ENCODE peak calls at places on chromosome 3, in seven cellular contexts. X is heart right ventricle; N is bronchial epithelial cell; E is BE2C; R is mucosa of descending colon; G is CD4-positive, alpha-beta memory T cell; I is left lung. K is an unnamed sample.

GRCh38 chr3:110813541-110813940 is 258.1 kb upstream of the NECTIN3 start:
- DNase-seq in X (no peak), G (no peak), E (no peak), I (no peak), R (no peak), N (no peak), K (no peak)

GRCh38 chr3:142566096-142566495 is 12.4 kb downstream of the ATR start:
- DNase-seq in N (no peak), X (no peak), G (no peak), I (no peak), R (no peak), E (no peak), K (no peak)

GRCh38 chr3:101720851-101721649 is 3.4 kb upstream of the CEP97 start:
- DNase-seq in E (no peak), X (no peak), I (no peak), G (peak; percentile 18), N (peak; percentile 79), R (no peak), K (no peak)

GRCh38 chr3:127781411-127782001 is 40.8 kb downstream of the MGLL start:
- DNase-seq in R (no peak), G (no peak), E (no peak), X (no peak), I (no peak), N (no peak), K (peak; percentile 95)

GRCh38 chr3:62557450-62557849 is 184.1 kb upstream of the FEZF2 start:
- DNase-seq in R (no peak), G (no peak), N (no peak), I (no peak), X (no peak), E (no peak), K (no peak)

GRCh38 chr3:156837130-156837529 is 11.0 kb downstream of the LEKR1 start:
- DNase-seq in G (no peak), X (no peak), N (peak; percentile 71), I (no peak), R (no peak), E (no peak), K (no peak)

GRCh38 chr3:127764841-127765362 is 57.4 kb downstream of the MGLL start:
- DNase-seq in G (no peak), E (no peak), I (no peak), N (no peak), X (no peak), R (no peak), K (no peak)

GRCh38 chr3:186097663-186098451 is 11.0 kb downstream of the ETV5 start:
- DNase-seq in I (peak; percentile 71), E (peak; percentile 90), R (peak; percentile 83), G (no peak), X (peak; percentile 85), N (peak; percentile 81), K (peak; percentile 26)

GRCh38 chr3:17355591-17355990 is 386.8 kb downstream of the TBC1D5 start:
- DNase-seq in X (no peak), N (peak; percentile 22), G (no peak), E (no peak), R (no peak), I (no peak), K (no peak)

GRCh38 chr3:170977911-170978310 is 48.6 kb downstream of the SLC2A2 start:
- DNase-seq in N (no peak), X (no peak), R (no peak), E (no peak), I (no peak), G (no peak), K (no peak)

GRCh38 chr3:133925960-133926735 is 30.5 kb upstream of the RAB6B start:
- DNase-seq in E (no peak), R (no peak), X (no peak), G (no peak), I (no peak), N (no peak), K (no peak)

GRCh38 chr3:128145279-128145678 is 8.0 kb upstream of the EEFSEC start:
- DNase-seq in G (no peak), N (no peak), I (peak; percentile 65), E (no peak), R (peak; percentile 10), X (no peak), K (peak; percentile 26)

GRCh38 chr3:129534428-129535027 is 6.1 kb downstream of the RHO start:
- DNase-seq in X (no peak), N (no peak), E (no peak), G (no peak), I (no peak), R (no peak), K (no peak)

GRCh38 chr3:14477311-14477935 is 62.7 kb downstream of the GRIP2 start:
- DNase-seq in I (no peak), R (no peak), G (no peak), N (no peak), E (no peak), X (no peak), K (no peak)

GRCh38 chr3:197428117-197428761 is 127.5 kb downstream of the BDH1 start:
- DNase-seq in I (no peak), R (peak; percentile 83), E (peak; percentile 86), X (peak; percentile 35), G (peak; percentile 18), N (peak; percentile 69), K (no peak)

GRCh38 chr3:168093229-168093628 is 2.5 kb downstream of the GOLIM4 start:
- DNase-seq in N (no peak), R (no peak), I (no peak), E (no peak), G (no peak), X (no peak), K (no peak)

GRCh38 chr3:161950318-161950717 is 453.7 kb downstream of the OTOL1 start:
- DNase-seq in R (no peak), G (no peak), E (no peak), X (no peak), I (no peak), N (no peak), K (no peak)

GRCh38 chr3:20039765-20040475 is at the start of gene KAT2B:
- DNase-seq in R (peak; percentile 86), X (peak; percentile 82), I (peak; percentile 87), N (peak; percentile 42), E (peak; percentile 73), G (peak; percentile 87), K (peak; percentile 74)

GRCh38 chr3:185332026-185332735 is 30.8 kb upstream of the MAP3K13 start:
- DNase-seq in G (no peak), N (peak; percentile 98), R (no peak), I (no peak), X (no peak), E (no peak), K (peak; percentile 47)

GRCh38 chr3:45140392-45140791 is 5.8 kb downstream of the CDCP1 start:
- DNase-seq in E (no peak), R (no peak), G (no peak), N (peak; percentile 92), I (peak; percentile 54), X (no peak), K (no peak)

GRCh38 chr3:126157083-126157768 is 23.2 kb downstream of the ALDH1L1 start:
- DNase-seq in N (no peak), R (no peak), I (no peak), E (no peak), G (no peak), X (no peak), K (no peak)

DNA sequence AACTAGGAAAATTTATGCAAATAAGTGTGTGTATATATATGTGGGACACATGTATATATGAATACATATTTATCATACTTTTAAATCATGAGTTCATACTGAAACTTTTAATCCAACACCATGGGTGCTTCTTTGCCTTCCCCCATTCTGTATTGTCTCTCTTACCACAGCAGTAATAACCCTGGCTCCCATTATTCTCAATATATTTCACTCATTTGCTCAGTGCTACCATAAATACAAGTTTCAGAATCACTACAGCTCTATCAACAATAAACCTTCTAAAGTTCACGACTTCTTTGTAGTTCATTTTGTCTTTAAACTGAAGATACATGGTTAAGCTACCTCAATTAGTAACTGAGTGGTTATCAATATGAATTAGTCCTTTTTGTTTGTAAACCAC is 82.2 kb downstream of the PCCB start:
- DNase-seq in R (no peak), E (no peak), G (no peak), X (no peak), I (no peak), N (no peak), K (no peak)
- H3K36me3 ChIP-seq in R (no peaks in the 10 kb centered on the region), E (peaks cover 13% of the 10 kb centered on the region), G (peaks cover 18% of the 10 kb centered on the region), X (peaks cover 33% of the 10 kb centered on the region), I (peaks cover 59% of the 10 kb centered on the region), N (peaks cover 3% of the 10 kb centered on the region), K (peaks cover 31% of the 10 kb centered on the region)

GRCh38 chr3:12985148-12985547 is 88.1 kb downstream of the IQSEC1 start:
- DNase-seq in X (no peak), E (no peak), N (no peak), G (no peak), I (peak; percentile 19), R (no peak), K (peak; percentile 59)
- H3K36me3 ChIP-seq in X (no peaks in the 10 kb centered on the region), E (no peaks in the 10 kb centered on the region), N (no peaks in the 10 kb centered on the region), G (peaks cover under 1% of the 10 kb centered on the region), I (peaks cover 5% of the 10 kb centered on the region), R (no peaks in the 10 kb centered on the region), K (no peaks in the 10 kb centered on the region)

DNA sequence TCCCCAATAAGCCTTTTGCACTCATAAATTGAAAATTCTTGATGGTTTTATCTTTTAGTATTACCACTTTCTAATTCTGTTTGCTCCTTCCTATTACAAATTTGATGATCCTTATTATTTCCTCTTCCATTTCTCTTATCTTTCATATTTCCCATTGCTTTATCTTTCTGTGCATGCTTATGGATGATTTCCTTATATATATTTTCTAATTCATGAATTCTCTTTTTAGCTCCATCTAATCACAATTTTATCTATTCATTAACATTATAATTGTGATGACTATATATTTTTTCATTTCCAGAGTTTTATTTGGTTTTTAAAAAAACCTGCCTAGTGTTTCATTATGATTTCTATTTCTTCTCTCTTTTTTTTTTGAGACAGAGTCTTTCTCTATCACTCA is 17.9 kb downstream of the FOXL2NB start:
- DNase-seq in X (no peak), E (no peak), R (no peak), G (no peak), N (no peak), I (no peak), K (no peak)
- H3K36me3 ChIP-seq in X (no peaks in the 10 kb centered on the region), E (no peaks in the 10 kb centered on the region), R (no peaks in the 10 kb centered on the region), G (no peaks in the 10 kb centered on the region), N (no peaks in the 10 kb centered on the region), I (no peaks in the 10 kb centered on the region), K (no peaks in the 10 kb centered on the region)

DNA sequence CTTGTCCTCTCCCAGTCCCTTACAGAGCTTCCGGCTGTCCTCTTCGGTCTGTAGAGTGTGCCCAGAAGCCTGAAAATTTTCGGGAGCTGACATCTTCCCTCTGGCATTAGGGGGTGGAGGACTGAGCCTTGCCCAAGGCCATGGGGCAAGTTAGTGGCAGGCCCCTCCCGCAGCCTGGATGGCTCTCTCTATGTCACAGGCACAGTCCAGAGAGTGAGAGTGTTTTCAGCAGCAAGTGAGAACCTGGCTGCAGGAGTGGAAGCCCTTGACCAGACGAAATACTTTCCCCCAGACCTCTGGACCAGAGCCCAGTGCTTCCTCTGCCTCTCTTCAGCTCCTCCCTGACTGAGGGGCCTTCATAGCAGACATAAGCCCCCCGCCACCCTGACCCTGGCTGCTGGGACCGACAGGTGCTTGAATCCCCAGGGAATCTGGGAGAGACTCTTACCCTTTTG is 50.5 kb upstream of the SEC22A start:
- DNase-seq in G (no peak), E (no peak), R (no peak), X (no peak), I (no peak), N (no peak), K (no peak)
- H3K36me3 ChIP-seq in G (no peaks in the 10 kb centered on the region), E (peaks cover 62% of the 10 kb centered on the region), R (no peaks in the 10 kb centered on the region), X (peaks cover 8% of the 10 kb centered on the region), I (peaks cover 93% of the 10 kb centered on the region), N (peaks cover 27% of the 10 kb centered on the region), K (peaks cover 63% of the 10 kb centered on the region)

K was measured in trophoblast cell.